ENCODE peak calls at places on chromosomes 13 and 19, in nine cellular contexts. K, C, B, O, L, Z, J, X and Q are unnamed samples.

GRCh38 chr13:40064154-40064713 is 408.8 kb downstream of the COG6 start:
- DNase-seq in X (no peak), K (peak), Z (peak), O (no peak), B (no peak), J (no peak), L (no peak), C (no peak), Q (no peak)

GRCh38 chr13:91588541-91588940 is 190.1 kb downstream of the GPC5 start:
- DNase-seq in B (no peak), L (no peak), K (no peak), C (no peak), X (no peak), O (no peak), J (no peak), Z (no peak), Q (no peak)

GRCh38 chr19:42450314-42450934 is 7.7 kb upstream of the CXCL17 start:
- DNase-seq in X (peak), B (peak), J (peak), L (peak), O (peak), K (peak), Z (peak), C (peak), Q (peak)

GRCh38 chr19:34832581-34833112 is 59.6 kb upstream of the ZNF599 start:
- DNase-seq in K (no peak), O (no peak), X (no peak), B (no peak), C (no peak), J (no peak), Z (no peak), L (no peak), Q (no peak)

GRCh38 chr19:18672044-18672451 is 11.4 kb upstream of the CRTC1 start:
- DNase-seq in K (no peak), L (no peak), Z (no peak), J (no peak), B (peak), C (no peak), O (no peak), X (no peak), Q (no peak)

GRCh38 chr13:26881154-26881553 is 120.6 kb upstream of the GPR12 start:
- DNase-seq in C (no peak), O (peak), B (no peak), L (peak), X (no peak), Z (peak), J (no peak), K (peak), Q (peak)

GRCh38 chr13:26523007-26523406 is 34.5 kb upstream of the WASF3 start:
- DNase-seq in X (no peak), L (no peak), C (no peak), K (no peak), J (no peak), Z (no peak), B (no peak), O (no peak), Q (no peak)

GRCh38 chr13:31172535-31172934 is 10.8 kb upstream of the HSPH1 start:
- DNase-seq in Z (peak), X (peak), O (peak), K (peak), J (no peak), B (no peak), C (no peak), L (peak), Q (peak)

GRCh38 chr19:4401482-4402170 is 814 bp upstream of the CHAF1A start:
- DNase-seq in B (no peak), C (no peak), X (no peak), J (no peak), O (no peak), K (no peak), L (no peak), Z (no peak), Q (no peak)
- H3K4me3 ChIP-seq in B (peak), C (peak), X (peak), J (peak), O (peak), K (peak), L (peak), Z (peak), Q (peak)

DNA sequence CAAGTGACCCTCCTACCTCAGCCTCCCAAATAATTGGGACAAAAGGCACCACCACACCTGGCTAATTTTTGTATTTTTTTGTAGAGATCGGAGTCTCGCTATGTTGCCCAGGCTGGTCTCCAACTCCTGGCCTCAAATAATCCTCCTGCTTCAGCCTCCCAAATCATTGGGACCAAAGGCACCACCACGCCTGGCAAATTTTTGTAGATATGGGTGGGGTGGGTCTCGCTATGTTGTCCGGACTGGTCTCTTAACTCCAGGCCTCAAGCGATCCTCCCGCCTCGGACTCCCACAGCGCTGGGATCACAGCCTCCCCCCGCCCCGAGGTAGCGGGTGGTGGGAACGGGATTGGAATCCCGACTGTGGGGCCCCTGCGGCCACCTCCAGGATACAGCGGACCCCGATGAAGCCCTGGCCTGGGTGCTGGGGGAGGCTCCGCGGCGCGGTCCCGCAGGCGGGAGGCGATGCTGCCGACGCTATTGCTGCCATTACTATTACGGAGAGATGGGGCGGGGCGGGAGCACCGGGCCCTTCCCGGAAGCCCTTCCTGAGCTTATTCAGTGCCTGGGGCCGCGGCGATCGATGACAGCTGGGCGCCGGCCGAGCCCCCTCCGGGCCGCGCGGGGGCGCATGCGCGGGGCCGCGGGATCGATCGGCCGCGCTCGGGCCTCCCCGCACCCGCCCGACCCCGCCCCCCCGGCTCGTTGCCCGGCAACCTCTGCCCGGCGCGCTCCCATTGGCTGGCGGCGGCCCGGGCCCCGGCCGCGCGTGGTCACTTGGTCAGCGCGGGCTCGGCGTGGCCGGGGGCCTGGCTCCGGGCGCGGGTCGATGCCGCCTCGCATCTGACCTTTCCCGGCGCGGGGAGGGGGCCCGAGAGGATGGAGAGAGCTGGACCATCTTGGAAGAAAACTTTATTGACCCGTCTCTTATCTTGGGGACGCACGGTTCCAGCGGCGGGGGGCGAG is 27.9 kb upstream of the ONECUT3 start:
- DNase-seq in J (no peak), Z (peak), K (peak), O (peak), X (peak), L (peak), C (no peak), B (peak), Q (peak)
- H3K4me3 ChIP-seq in J (no peak), Z (peak), K (peak), O (peak), X (peak), L (peak), C (peak), B (peak), Q (peak)

DNA sequence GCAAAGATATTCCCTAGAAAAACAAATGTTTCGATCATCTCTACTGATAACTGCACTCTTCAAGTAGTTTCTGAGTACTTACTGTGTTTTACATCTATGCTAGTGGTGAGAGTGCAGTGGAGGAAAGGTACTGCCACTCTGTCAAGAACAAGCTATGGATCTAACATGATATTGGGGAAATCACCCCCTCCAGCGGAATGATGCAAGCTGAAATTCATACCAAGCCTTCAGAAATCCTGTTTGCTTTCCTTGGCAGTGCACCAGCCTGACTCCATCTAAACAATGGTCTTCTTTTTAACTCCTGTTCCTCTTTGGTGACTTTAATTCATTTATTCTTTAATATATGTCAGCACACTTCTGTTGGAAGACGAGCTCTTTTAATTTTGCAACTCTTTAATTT is 238.0 kb downstream of the PCDH9 start:
- DNase-seq in J (no peak), Z (peak), L (peak), X (peak), C (no peak), O (peak), K (no peak), B (no peak), Q (no peak)
- H3K4me3 ChIP-seq in J (no peak), Z (no peak), L (no peak), X (no peak), C (no peak), O (no peak), K (no peak), B (no peak), Q (no peak)

DNA sequence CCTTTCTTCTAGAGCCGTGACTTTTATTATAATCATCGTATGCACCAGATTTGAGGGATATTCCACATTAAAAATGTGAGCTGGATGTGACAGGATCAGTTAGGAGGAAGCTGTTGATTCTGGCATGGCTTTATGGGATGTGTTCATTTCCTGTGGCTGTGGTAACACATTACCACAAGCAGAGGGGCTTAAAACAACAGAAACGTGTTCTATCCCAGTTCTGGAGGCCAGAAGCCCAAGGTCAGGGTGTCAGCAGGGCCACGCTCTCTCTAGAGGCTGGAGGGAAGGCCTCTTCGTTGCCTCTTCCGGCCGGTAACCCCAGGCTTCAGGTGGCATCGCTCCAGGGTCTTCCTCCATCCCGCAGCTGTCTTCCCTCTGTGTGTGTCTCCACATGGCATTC is 14.5 kb downstream of the MED25 start:
- DNase-seq in O (no peak), C (no peak), L (no peak), K (no peak), J (no peak), Z (no peak), X (peak), B (no peak), Q (no peak)
- H3K4me3 ChIP-seq in O (no peak), C (no peak), L (no peak), K (no peak), J (no peak), Z (no peak), X (no peak), B (no peak), Q (no peak)